ENCODE peak calls at places on chromosomes 16 and 17, in four cellular contexts. N is H1, R is SK-N-SH, U is GM12878. T is an unnamed sample.

GRCh38 chr17:1561420-1562177 is 993 bp downstream of the PITPNA start:
- DNase-seq in N (no peak), R (peak; percentile 79), U (no peak), T (no peak)

GRCh38 chr17:51097708-51098446 is 22.8 kb downstream of the SPAG9 start:
- DNase-seq in N (no peak), R (no peak), U (no peak), T (peak; percentile 16)

GRCh38 chr16:23692190-23692837 is 13.6 kb downstream of the PLK1 start:
- DNase-seq in N (no peak), R (no peak), U (no peak), T (peak; percentile 36)

GRCh38 chr17:54983260-54983659 is 14.7 kb downstream of the STXBP4 start:
- DNase-seq in N (no peak), R (no peak), U (no peak), T (no peak)

GRCh38 chr17:37693328-37693727 is 50.1 kb upstream of the DDX52 start:
- DNase-seq in N (no peak), R (no peak), U (no peak), T (no peak)

GRCh38 chr17:81700353-81701287 is 2.5 kb upstream of the MRPL12 start:
- DNase-seq in N (no peak), R (no peak), U (no peak), T (no peak)

GRCh38 chr17:48561894-48562810 is 16.0 kb downstream of the HOXB4 start:
- DNase-seq in N (no peak), R (no peak), U (peak; percentile 65), T (no peak)

GRCh38 chr17:36124879-36125824 is 21.5 kb downstream of the CCL4 start:
- DNase-seq in N (no peak), R (no peak), U (no peak), T (no peak)

GRCh38 chr17:45129940-45130639 is 2.2 kb downstream of the PLCD3 start:
- DNase-seq in N (no peak), R (no peak), U (no peak), T (no peak)

GRCh38 chr17:17021194-17021863 is 20.9 kb upstream of the MPRIP start:
- DNase-seq in N (no peak), R (no peak), U (no peak), T (no peak)

GRCh38 chr16:51924744-51925143 is 622.2 kb downstream of the TOX3 start:
- DNase-seq in N (no peak), R (no peak), U (no peak), T (no peak)

GRCh38 chr16:29182501-29182900 is 197.6 kb downstream of the LAT start:
- DNase-seq in N (no peak), R (no peak), U (no peak), T (no peak)

GRCh38 chr16:71912483-71912882 is 17.2 kb downstream of the IST1 start:
- DNase-seq in N (no peak), R (no peak), U (no peak), T (no peak)

GRCh38 chr17:59266748-59267147 is 46.4 kb downstream of the GDPD1 start:
- DNase-seq in N (no peak), R (no peak), U (no peak), T (no peak)

GRCh38 chr16:17154981-17155380 is 315.8 kb downstream of the XYLT1 start:
- DNase-seq in N (no peak), R (no peak), U (no peak), T (no peak)
- H3K4me3 ChIP-seq in N (no peak overlapping the region), R (no peak overlapping the region), U (no peak overlapping the region), T (no peak overlapping the region)

GRCh38 chr16:65745-66144 is 6.7 kb downstream of the RHBDF1 start:
- DNase-seq in N (no peak), R (peak; percentile 95), U (no peak), T (peak; percentile 86)
- TF ChIP-seq GABPA in N (peak; percentile 77), R (no peak), U (no peak), T (no peak)

DNA sequence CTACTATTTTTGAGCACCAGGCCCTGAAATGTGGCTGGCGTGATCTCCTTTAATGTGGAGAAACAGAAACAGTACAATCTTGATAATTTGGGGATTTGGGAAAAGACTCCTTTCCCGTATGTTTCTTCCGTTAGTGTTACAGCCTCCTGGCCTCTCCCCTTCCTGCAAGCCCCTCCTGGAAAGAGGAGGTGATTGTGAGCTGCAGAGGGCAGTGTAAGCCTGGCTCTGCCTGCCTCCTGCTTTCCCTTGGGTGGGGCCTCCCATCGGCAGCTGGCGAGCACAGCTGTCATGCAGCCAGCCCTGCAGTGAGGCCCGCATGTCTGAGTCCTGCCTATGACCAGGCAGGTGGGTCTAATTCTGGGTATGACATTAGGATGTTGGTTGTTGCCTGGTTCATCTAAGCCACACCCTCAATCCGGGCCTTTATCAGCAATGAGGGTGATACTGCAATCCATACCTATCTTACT is 48.7 kb upstream of the WSB1 start:
- DNase-seq in N (peak; percentile 58), R (peak; percentile 84), U (peak; percentile 51), T (peak; percentile 95)
- H3K4me3 ChIP-seq in N (no peak overlapping the region), R (no peak overlapping the region), U (no peak overlapping the region), T (peak overlapping the region; percentile 9)

DNA sequence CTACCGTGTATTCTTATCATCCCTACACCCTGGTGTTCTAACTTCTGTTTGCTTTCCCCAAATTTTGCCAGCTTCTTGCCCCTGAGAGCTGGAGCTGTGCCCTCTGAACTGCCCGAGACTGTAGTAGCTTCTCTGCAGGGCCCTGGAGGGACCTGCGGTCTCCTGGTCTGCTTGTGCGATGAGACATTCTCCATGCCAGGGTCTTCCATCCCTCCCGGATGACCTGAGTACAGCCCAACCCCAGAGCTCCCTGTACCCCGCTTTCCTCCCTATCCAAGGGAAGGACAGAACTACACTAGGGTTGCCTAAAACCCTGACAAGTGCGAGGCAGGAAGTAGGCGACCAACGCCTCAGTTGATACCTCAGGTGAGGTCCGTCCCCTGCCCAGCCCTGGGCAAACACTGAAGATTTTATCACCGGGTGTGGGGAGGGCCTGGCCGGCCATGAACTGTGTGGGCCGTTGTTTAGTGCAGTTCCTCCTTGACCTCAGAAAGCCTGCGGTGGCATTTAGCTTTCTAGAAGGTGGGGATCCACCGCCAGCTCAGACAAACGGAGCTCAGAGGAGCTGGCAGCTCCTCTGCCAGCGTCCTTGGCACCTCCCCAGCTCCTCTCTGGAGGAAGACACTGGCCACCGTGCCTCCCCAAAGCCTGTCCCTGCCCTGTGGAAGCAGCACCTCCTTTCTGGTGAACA is 13.7 kb downstream of the CANT1 start:
- DNase-seq in N (no peak), R (peak; percentile 34), U (no peak), T (no peak)
- TF ChIP-seq GABPA in N (no peak), R (no peak), U (no peak), T (no peak)

DNA sequence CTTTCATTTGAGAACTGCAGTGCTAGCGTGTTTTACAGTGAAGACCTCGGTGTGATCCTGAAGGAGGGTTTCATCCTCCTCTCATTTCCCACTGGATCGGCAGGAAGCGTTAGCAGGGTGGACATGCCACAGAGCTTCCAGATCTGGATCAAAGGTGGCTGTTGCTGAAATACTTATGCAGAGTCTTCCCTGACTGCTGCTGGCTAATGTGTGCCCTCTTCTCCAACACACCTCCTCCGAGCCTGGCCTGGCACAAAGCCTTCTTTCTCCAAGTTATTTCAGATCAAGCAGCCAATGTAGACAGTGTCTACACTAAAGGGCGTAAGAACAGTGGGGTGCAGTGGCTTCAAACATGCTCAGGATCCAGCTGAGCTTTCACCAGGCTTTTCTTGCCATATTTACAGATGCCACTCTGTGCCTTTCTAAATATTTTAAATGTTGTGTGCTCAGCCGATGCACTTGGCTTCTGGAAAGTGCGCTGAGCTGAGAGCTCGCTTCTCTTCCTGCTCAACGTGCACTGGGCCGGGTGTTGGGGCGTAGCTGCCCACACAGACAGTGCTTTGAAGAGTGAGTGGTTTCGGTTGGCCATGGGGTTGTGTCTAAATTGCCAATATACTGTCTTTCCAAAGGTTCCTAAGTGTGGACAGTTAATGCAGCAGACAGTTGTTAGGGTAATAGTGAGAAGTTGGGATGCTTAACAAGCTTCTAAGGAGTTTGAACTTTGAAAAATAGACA is 2.1 kb downstream of the ZNF750 start:
- DNase-seq in N (no peak), R (no peak), U (no peak), T (no peak)
- H3K4me3 ChIP-seq in N (no peak overlapping the region), R (no peak overlapping the region), U (no peak overlapping the region), T (no peak overlapping the region)

GRCh38 chr16:88596477-88596876 is 26.3 kb downstream of the ZC3H18 start:
- DNase-seq in N (no peak), R (no peak), U (no peak), T (no peak)

GRCh38 chr16:88595921-88596320 is 25.7 kb downstream of the ZC3H18 start:
- DNase-seq in N (no peak), R (no peak), U (no peak), T (no peak)

GRCh38 chr16:88599092-88599733 is 29.0 kb downstream of the ZC3H18 start:
- DNase-seq in N (no peak), R (no peak), U (no peak), T (no peak)

GRCh38 chr16:88599825-88600538 is 29.8 kb downstream of the ZC3H18 start:
- DNase-seq in N (no peak), R (no peak), U (no peak), T (no peak)

DNA sequence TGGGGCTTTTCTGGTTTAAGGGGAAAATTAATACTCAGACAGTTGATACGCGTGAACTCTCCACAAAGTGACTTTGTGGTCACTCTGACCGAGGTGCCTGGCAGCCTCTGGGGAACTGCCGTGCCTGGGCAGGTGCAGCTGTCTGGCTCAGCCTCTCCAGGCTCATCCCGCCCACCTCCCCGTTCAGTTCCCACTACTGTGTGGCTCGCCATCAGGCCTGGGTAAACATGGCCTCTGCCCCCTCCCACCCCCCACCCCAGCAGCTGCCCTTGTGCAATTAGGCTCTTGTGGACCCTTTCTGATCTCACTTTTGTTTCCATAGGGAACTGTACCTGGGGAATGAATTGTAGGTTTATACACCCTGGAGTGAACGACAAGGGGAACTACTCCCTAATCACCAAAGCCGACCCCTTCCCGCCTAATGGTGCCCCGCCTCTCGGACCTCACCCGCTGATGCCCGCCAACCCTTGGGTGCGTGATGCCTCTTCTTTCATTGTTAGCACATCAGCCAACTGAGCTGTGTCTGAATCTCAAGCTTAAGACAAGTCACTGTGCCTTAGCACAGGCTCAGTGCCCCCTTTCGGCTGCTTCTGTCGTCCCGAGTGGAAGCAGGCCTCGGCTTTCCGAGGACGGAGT is 27.8 kb downstream of the ZC3H18 start:
- DNase-seq in N (no peak), R (no peak), U (no peak), T (peak; percentile 6)
- TF ChIP-seq GABPA in N (no peak), R (no peak), U (no peak), T (no peak)

GRCh38 chr17:8250101-8250500 is 1.0 kb downstream of the PFAS start:
- DNase-seq in N (no peak), R (no peak), U (no peak), T (no peak)

GRCh38 chr17:8249621-8250020 is 532 bp downstream of the PFAS start:
- DNase-seq in N (no peak), R (no peak), U (no peak), T (no peak)

GRCh38 chr17:8243827-8244226 is 4.0 kb downstream of the CTC1 start:
- DNase-seq in N (no peak), R (no peak), U (no peak), T (no peak)

GRCh38 chr17:8248751-8249607 is at the start of gene PFAS:
- DNase-seq in N (peak; percentile 77), R (peak; percentile 93), U (peak; percentile 79), T (peak; percentile 89)

GRCh38 chr17:8244768-8245167 is 3.1 kb downstream of the CTC1 start:
- DNase-seq in N (no peak), R (no peak), U (no peak), T (no peak)
- H3K4me3 ChIP-seq in N (no peak overlapping the region), R (no peak overlapping the region), U (no peak overlapping the region), T (no peak overlapping the region)